ENCODE peak calls at places on chromosome 10, in nine cellular contexts. L is BJ, K is upper lobe of right lung, G is heart left ventricle, U is ovary, F is PC-3, A is endodermal cell, B is psoas muscle, H is mammary epithelial cell. Z is an unnamed sample. For H3K36me3, the result is how much of the 10 kb centered on the place peaks cover.

GRCh38 chr10:90621577-90621976 is 236.3 kb downstream of the HTR7 start:
- DNase-seq in H (peak), U (no peak), B (no peak), K (no peak), F (peak), G (no peak), A (peak), L (no peak), Z (peak)

GRCh38 chr10:33657154-33657900 is 322.9 kb upstream of the NRP1 start:
- DNase-seq in K (no peak), L (no peak), U (no peak), B (no peak), G (no peak), H (no peak), A (no peak), F (peak), Z (no peak)

GRCh38 chr10:89414146-89414878 is at the start of gene IFIT5:
- DNase-seq in L (no peak), F (peak), U (peak), G (peak), A (peak), B (peak), H (peak), K (peak), Z (no peak)

GRCh38 chr10:68594405-68594804 is 34.3 kb downstream of the TET1 start:
- DNase-seq in F (peak), A (no peak), K (no peak), U (no peak), G (peak), H (peak), L (peak), B (no peak), Z (peak)

GRCh38 chr10:92530421-92530820 is 43.5 kb downstream of the IDE start:
- DNase-seq in U (no peak), L (no peak), G (no peak), H (no peak), K (no peak), F (no peak), A (no peak), B (no peak), Z (no peak)

GRCh38 chr10:132481690-132482089 is 55.9 kb upstream of the INPP5A start:
- DNase-seq in H (no peak), U (no peak), B (no peak), G (no peak), K (peak), A (peak), F (no peak), L (no peak), Z (no peak)

GRCh38 chr10:125120046-125120710 is 40.2 kb downstream of the CTBP2 start:
- DNase-seq in U (peak), A (no peak), F (no peak), G (no peak), H (no peak), L (no peak), K (peak), B (no peak), Z (no peak)

GRCh38 chr10:131743190-131744151 is 157.3 kb upstream of the PPP2R2D start:
- DNase-seq in G (no peak), K (no peak), F (no peak), A (peak), B (no peak), U (no peak), L (no peak), H (no peak), Z (no peak)

GRCh38 chr10:112026438-112026837 is 157.1 kb downstream of the GPAM start:
- DNase-seq in F (peak), G (no peak), B (no peak), U (no peak), K (no peak), H (no peak), A (peak), L (no peak), Z (no peak)

GRCh38 chr10:113056030-113056429 is 106.0 kb downstream of the TCF7L2 start:
- DNase-seq in U (no peak), B (no peak), L (no peak), G (no peak), K (no peak), H (no peak), A (no peak), F (no peak), Z (no peak)

GRCh38 chr10:810351-810846 is 120.9 kb upstream of the DIP2C start:
- DNase-seq in G (no peak), B (no peak), K (no peak), L (no peak), F (no peak), A (peak), H (no peak), U (no peak), Z (no peak)

GRCh38 chr10:124290095-124290795 is 128.5 kb downstream of the OAT start:
- DNase-seq in A (no peak), K (peak), U (no peak), G (no peak), L (peak), B (no peak), F (no peak), H (no peak), Z (no peak)

GRCh38 chr10:34407227-34407626 is 407.9 kb downstream of the PARD3 start:
- DNase-seq in L (no peak), A (no peak), K (no peak), F (no peak), H (no peak), U (no peak), B (no peak), G (peak), Z (no peak)

GRCh38 chr10:87635498-87636312 is 24.0 kb upstream of the PAPSS2 start:
- DNase-seq in K (no peak), A (no peak), G (no peak), H (peak), L (peak), U (no peak), F (peak), B (no peak), Z (peak)

GRCh38 chr10:133260895-133261725 is 15.6 kb downstream of the ADAM8 start:
- DNase-seq in K (peak), B (peak), L (no peak), F (peak), H (no peak), G (peak), U (peak), A (peak), Z (no peak)

GRCh38 chr10:98225000-98225399 is 43.0 kb downstream of the LOXL4 start:
- DNase-seq in F (no peak), L (no peak), G (no peak), U (no peak), B (no peak), K (no peak), A (no peak), H (no peak), Z (no peak)

GRCh38 chr10:20885678-20886077 is 11.4 kb downstream of the NEBL start:
- DNase-seq in G (no peak), K (no peak), U (no peak), B (no peak), F (peak), A (no peak), H (peak), L (no peak), Z (peak)

GRCh38 chr10:125102216-125102615 is 58.1 kb downstream of the CTBP2 start:
- DNase-seq in G (no peak), L (no peak), F (no peak), B (no peak), K (peak), H (peak), U (peak), A (no peak), Z (no peak)

GRCh38 chr10:104322416-104322782 is 15.9 kb downstream of the ITPRIP start:
- DNase-seq in H (peak), B (no peak), U (peak), K (no peak), F (no peak), A (peak), L (no peak), G (no peak), Z (no peak)

GRCh38 chr10:97228130-97228774 is 42.5 kb upstream of the SLIT1 start:
- DNase-seq in L (no peak), U (no peak), K (no peak), B (no peak), F (no peak), A (no peak), H (no peak), G (no peak), Z (no peak)

GRCh38 chr10:6513509-6513908 is 66.6 kb downstream of the PRKCQ start:
- DNase-seq in G (no peak), U (no peak), F (no peak), K (no peak), L (no peak), H (no peak), A (no peak), B (no peak), Z (no peak)

GRCh38 chr10:119755446-119755845 is 29.6 kb downstream of the INPP5F start:
- DNase-seq in K (no peak), L (no peak), G (no peak), H (no peak), F (no peak), A (no peak), U (no peak), B (no peak), Z (no peak)

GRCh38 chr10:24703700-24704099 is 20.0 kb downstream of the ARHGAP21 start:
- DNase-seq in L (peak), F (no peak), G (no peak), U (no peak), H (no peak), A (no peak), B (no peak), K (no peak), Z (no peak)

GRCh38 chr10:51109821-51110533 is 35.7 kb downstream of the PRKG1 start:
- DNase-seq in B (no peak), K (no peak), A (no peak), H (peak), F (peak), L (no peak), G (no peak), U (no peak), Z (no peak)

GRCh38 chr10:135601-136464 is 578 bp downstream of the ZMYND11 start:
- DNase-seq in L (no peak), A (peak), B (peak), G (peak), K (peak), H (peak), F (peak), U (peak), Z (no peak)

GRCh38 chr10:90939648-90940047 is 18.8 kb upstream of the ANKRD1 start:
- DNase-seq in K (no peak), A (no peak), F (no peak), B (no peak), G (no peak), L (no peak), H (no peak), U (no peak), Z (no peak)

GRCh38 chr10:131561897-131562296 is 250.4 kb upstream of the TCERG1L start:
- DNase-seq in H (no peak), U (no peak), G (no peak), L (no peak), A (no peak), B (no peak), F (no peak), K (no peak), Z (no peak)

GRCh38 chr10:11824376-11824775 is 1.2 kb downstream of the PROSER2 start:
- DNase-seq in A (no peak), U (no peak), H (peak), F (no peak), L (no peak), K (no peak), G (no peak), B (no peak), Z (no peak)

GRCh38 chr10:74077416-74077815 is 73.2 kb downstream of the AP3M1 start:
- DNase-seq in U (no peak), K (no peak), L (no peak), H (no peak), F (no peak), A (no peak), B (no peak), G (no peak), Z (no peak)

GRCh38 chr10:43222296-43222695 is 44.6 kb downstream of the RASGEF1A start:
- DNase-seq in K (peak), G (peak), A (peak), U (peak), F (no peak), L (no peak), B (peak), H (no peak), Z (no peak)

GRCh38 chr10:118412132-118412531 is 70.0 kb upstream of the FAM204A start:
- DNase-seq in A (no peak), H (no peak), B (no peak), L (no peak), G (no peak), F (no peak), U (no peak), K (no peak), Z (no peak)

GRCh38 chr10:118409295-118409694 is 67.2 kb upstream of the FAM204A start:
- DNase-seq in L (no peak), F (no peak), B (no peak), A (no peak), U (no peak), K (no peak), H (peak), G (no peak), Z (no peak)

GRCh38 chr10:118408145-118408544 is 66.0 kb upstream of the FAM204A start:
- DNase-seq in G (no peak), B (no peak), L (no peak), H (no peak), U (no peak), F (no peak), A (no peak), K (no peak), Z (no peak)

GRCh38 chr10:118407742-118408141 is 65.6 kb upstream of the FAM204A start:
- DNase-seq in H (peak), K (no peak), B (no peak), L (no peak), G (no peak), F (no peak), U (no peak), A (no peak), Z (no peak)

GRCh38 chr10:118412918-118413317 is 70.8 kb upstream of the FAM204A start:
- DNase-seq in K (no peak), H (no peak), F (no peak), U (no peak), G (no peak), B (no peak), A (no peak), L (no peak), Z (no peak)
- TF ChIP-seq CTCF in K (no peak), H (no peak), F (no peak), U (no peak), G (no peak), B (no peak), A (no peak), L (no peak), Z (no peak)

DNA sequence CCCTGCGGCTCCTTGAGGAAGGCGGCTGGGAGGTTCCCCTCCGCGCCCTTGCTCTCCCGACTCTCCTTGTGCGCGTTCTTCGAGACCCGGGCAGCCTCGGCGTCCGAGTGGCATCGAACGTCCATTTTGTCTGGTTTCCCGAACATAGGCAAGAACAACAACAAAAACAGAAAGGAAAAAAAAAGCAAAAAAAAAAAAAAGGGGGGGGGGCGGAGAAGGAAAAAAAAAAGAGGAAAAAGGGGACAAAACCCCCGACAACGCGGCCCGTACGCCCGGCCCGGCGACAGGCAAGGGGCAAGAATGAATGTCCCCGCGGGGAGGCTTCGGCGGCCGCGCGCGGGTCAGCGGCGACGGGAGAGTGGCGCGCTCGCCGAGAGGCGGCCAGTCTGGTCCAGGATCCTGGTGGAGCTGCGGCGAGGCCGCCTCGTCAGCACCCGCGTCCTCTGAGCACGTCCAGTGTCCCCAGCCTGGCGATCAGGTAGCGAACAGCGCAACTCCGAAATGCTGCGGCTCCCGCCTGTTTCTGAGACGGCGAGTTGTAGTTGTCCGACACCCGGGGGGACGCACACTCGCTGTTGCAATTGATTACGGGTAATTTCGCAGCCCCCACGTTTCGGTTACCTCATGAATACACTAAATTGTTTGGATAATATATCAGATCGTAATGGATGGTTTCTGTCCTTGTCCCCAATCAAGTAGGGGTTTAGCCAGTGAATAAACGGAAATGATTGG is at the start of gene VAX1:
- DNase-seq in H (no peak), U (no peak), L (no peak), F (peak), B (no peak), G (no peak), K (no peak), A (peak), Z (no peak)
- H3K4me3 ChIP-seq in H (peak), U (peak), L (peak), F (peak), B (peak), G (peak), K (peak), A (peak), Z (peak)

GRCh38 chr10:95247200-95247880 is 43.5 kb downstream of the PDLIM1 start:
- DNase-seq in B (no peak), H (peak), L (no peak), K (no peak), U (no peak), G (no peak), F (peak), A (no peak), Z (no peak)
- H3K36me3 ChIP-seq in B (under half), H (under half), L (under half), K (half or more), U (under half), G (half or more), F (under half), A (half or more), Z (under half)

GRCh38 chr10:123170961-123171360 is 16.8 kb downstream of the BUB3 start:
- DNase-seq in H (no peak), L (no peak), A (no peak), U (no peak), B (no peak), F (no peak), G (no peak), K (no peak), Z (no peak)

GRCh38 chr10:123166618-123167017 is 12.4 kb downstream of the BUB3 start:
- DNase-seq in U (no peak), A (no peak), L (no peak), G (no peak), K (no peak), F (no peak), H (no peak), B (no peak), Z (no peak)

GRCh38 chr10:123160311-123160980 is 6.2 kb downstream of the BUB3 start:
- DNase-seq in B (no peak), H (no peak), F (no peak), G (no peak), K (no peak), A (no peak), U (no peak), L (no peak), Z (no peak)

DNA sequence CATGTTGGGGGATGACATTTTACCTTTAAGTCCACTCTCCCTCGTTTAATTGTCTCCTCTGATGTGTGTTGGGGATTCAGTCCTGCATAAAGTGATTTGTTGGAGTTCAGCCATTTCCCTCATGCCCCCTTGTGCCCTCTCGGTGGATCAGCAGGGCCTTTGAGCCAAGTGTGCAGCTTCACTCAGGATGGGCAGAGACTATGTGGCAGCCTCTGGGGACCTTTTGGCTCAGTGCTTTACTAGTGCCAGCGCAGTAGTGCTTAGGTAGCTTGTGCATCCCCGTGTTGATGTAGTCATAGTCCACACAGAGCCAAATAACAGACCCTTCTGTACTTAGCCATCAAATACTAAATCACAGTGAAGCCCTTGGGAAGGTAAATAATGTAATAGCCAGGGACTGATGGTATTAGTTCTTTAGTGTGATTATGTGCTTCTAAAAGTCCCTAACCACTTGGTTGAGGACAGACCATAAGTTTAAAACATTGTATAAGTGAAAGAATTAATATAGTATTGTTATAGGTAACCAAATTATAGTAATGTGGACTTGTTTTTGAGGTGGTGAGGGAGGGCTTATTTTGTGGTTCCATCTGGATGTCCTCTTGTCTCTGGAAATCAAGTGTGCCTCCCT is 11.4 kb downstream of the BUB3 start:
- DNase-seq in A (no peak), G (no peak), F (no peak), B (no peak), H (no peak), L (no peak), K (no peak), U (no peak), Z (no peak)
- TF ChIP-seq CTCF in A (peak), G (no peak), F (peak), B (no peak), H (peak), L (no peak), K (no peak), U (no peak), Z (no peak)

GRCh38 chr10:17523917-17524316 is 69.5 kb upstream of the ST8SIA6 start:
- DNase-seq in U (no peak), A (no peak), F (no peak), L (no peak), B (no peak), K (no peak), H (peak), G (no peak), Z (no peak)

GRCh38 chr10:17528296-17528862 is 74.0 kb upstream of the ST8SIA6 start:
- DNase-seq in A (no peak), F (no peak), U (no peak), K (no peak), H (no peak), B (no peak), L (no peak), G (no peak), Z (no peak)

GRCh38 chr10:17523246-17523753 is 68.9 kb upstream of the ST8SIA6 start:
- DNase-seq in B (no peak), H (no peak), G (no peak), U (no peak), F (no peak), K (no peak), L (no peak), A (no peak), Z (no peak)

GRCh38 chr10:17527530-17528146 is 73.2 kb upstream of the ST8SIA6 start:
- DNase-seq in A (no peak), H (peak), F (peak), B (no peak), L (no peak), G (no peak), U (no peak), K (no peak), Z (no peak)
- H3K4me3 ChIP-seq in A (no peak), H (no peak), F (no peak), B (no peak), L (no peak), G (no peak), U (no peak), K (no peak), Z (no peak)

Z was measured in kidney epithelial cell.